ENCODE peak calls at places on chromosome 6, in eight cellular contexts. T, A, B, Y, I, U, K and V are unnamed samples.

GRCh38 chr6:89313006-89313405 is 2.1 kb downstream of the GABRR2 start:
- DNase-seq in T (peak), A (no peak), B (no peak), Y (no peak), I (peak), U (no peak), K (no peak), V (no peak)

GRCh38 chr6:5036309-5036708 is 32.5 kb upstream of the RPP40 start:
- DNase-seq in T (peak), A (no peak), B (no peak), Y (no peak), I (no peak), U (no peak), K (no peak), V (peak)

GRCh38 chr6:2245103-2245953 is at the start of gene GMDS:
- DNase-seq in T (peak), A (peak), B (peak), Y (peak), I (peak), U (peak), K (peak), V (peak)

GRCh38 chr6:36984581-36985383 is 1.2 kb downstream of the MTCH1 start:
- DNase-seq in T (peak), A (peak), B (no peak), Y (peak), I (no peak), U (peak), K (no peak), V (peak)

GRCh38 chr6:46974786-46975185 is 53.0 kb upstream of the ADGRF5 start:
- DNase-seq in T (no peak), A (no peak), B (no peak), Y (no peak), I (no peak), U (no peak), K (no peak), V (no peak)

GRCh38 chr6:158554611-158555361 is 5.1 kb upstream of the TMEM181 start:
- DNase-seq in T (no peak), A (no peak), B (no peak), Y (no peak), I (no peak), U (no peak), K (no peak), V (no peak)

GRCh38 chr6:41518118-41518517 is 28.1 kb upstream of the FOXP4 start:
- DNase-seq in T (no peak), A (no peak), B (no peak), Y (no peak), I (no peak), U (no peak), K (no peak), V (no peak)

GRCh38 chr6:41536884-41537347 is 9.3 kb upstream of the FOXP4 start:
- DNase-seq in T (no peak), A (peak), B (no peak), Y (no peak), I (no peak), U (no peak), K (no peak), V (peak)

GRCh38 chr6:44387346-44388134 is at the start of gene CDC5L:
- DNase-seq in T (peak), A (peak), B (peak), Y (peak), I (peak), U (peak), K (peak), V (peak)

GRCh38 chr6:137177611-137178010 is 4.2 kb upstream of the IL22RA2 start:
- DNase-seq in T (no peak), A (no peak), B (no peak), Y (no peak), I (no peak), U (no peak), K (no peak), V (no peak)

GRCh38 chr6:138593100-138593877 is 94.0 kb upstream of the NHSL1 start:
- DNase-seq in T (peak), A (peak), B (peak), Y (peak), I (peak), U (no peak), K (no peak), V (no peak)

GRCh38 chr6:33008944-33009861 is at the start of gene HLA-DOA:
- DNase-seq in T (peak), A (no peak), B (no peak), Y (peak), I (no peak), U (peak), K (no peak), V (peak)

GRCh38 chr6:132021552-132022375 is 70.6 kb upstream of the CCN2 start:
- DNase-seq in T (no peak), A (no peak), B (no peak), Y (no peak), I (no peak), U (no peak), K (no peak), V (no peak)

GRCh38 chr6:28587746-28588075 is 62.0 kb downstream of the GPX5 start:
- DNase-seq in T (no peak), A (no peak), B (no peak), Y (no peak), I (no peak), U (no peak), K (no peak), V (no peak)

GRCh38 chr6:38136547-38136946 is 317.0 kb downstream of the ZFAND3 start:
- DNase-seq in T (peak), A (no peak), B (peak), Y (no peak), I (no peak), U (no peak), K (no peak), V (no peak)

GRCh38 chr6:170136541-170137175 is 154.2 kb downstream of the DLL1 start:
- DNase-seq in T (no peak), A (no peak), B (peak), Y (no peak), I (no peak), U (no peak), K (no peak), V (no peak)

GRCh38 chr6:45710304-45710821 is 305.3 kb downstream of the CLIC5 start:
- DNase-seq in T (peak), A (no peak), B (peak), Y (no peak), I (no peak), U (peak), K (no peak), V (peak)

GRCh38 chr6:142960098-142960497 is 15.1 kb upstream of the HIVEP2 start:
- DNase-seq in T (peak), A (no peak), B (no peak), Y (no peak), I (peak), U (no peak), K (no peak), V (peak)

GRCh38 chr6:113326781-113327180 is 530.4 kb upstream of the MARCKS start:
- DNase-seq in T (no peak), A (no peak), B (no peak), Y (no peak), I (no peak), U (no peak), K (no peak), V (no peak)

GRCh38 chr6:82917346-82918064 is 148.1 kb downstream of the UBE3D start:
- DNase-seq in T (peak), A (no peak), B (no peak), Y (no peak), I (no peak), U (no peak), K (no peak), V (no peak)

GRCh38 chr6:133806358-133806757 is 82.6 kb upstream of the TCF21 start:
- DNase-seq in T (no peak), A (no peak), B (no peak), Y (no peak), I (no peak), U (no peak), K (no peak), V (no peak)

GRCh38 chr6:13302291-13302690 is 26.0 kb downstream of the TBC1D7 start:
- DNase-seq in T (no peak), A (no peak), B (peak), Y (no peak), I (no peak), U (no peak), K (peak), V (no peak)

GRCh38 chr6:45663181-45664180 is 285.7 kb upstream of the SUPT3H start:
- DNase-seq in T (peak), A (no peak), B (peak), Y (no peak), I (no peak), U (peak), K (peak), V (peak)

GRCh38 chr6:166925141-166925996 is 31.0 kb downstream of the RNASET2 start:
- DNase-seq in T (no peak), A (no peak), B (peak), Y (no peak), I (no peak), U (no peak), K (no peak), V (no peak)

GRCh38 chr6:82033631-82034211 is 213.8 kb downstream of the IBTK start:
- DNase-seq in T (no peak), A (peak), B (no peak), Y (no peak), I (no peak), U (no peak), K (no peak), V (no peak)

GRCh38 chr6:41638002-41638800 is at the start of gene MDFI:
- DNase-seq in T (peak), A (no peak), B (no peak), Y (no peak), I (no peak), U (no peak), K (no peak), V (peak)

GRCh38 chr6:53647437-53648094 is 18.0 kb downstream of the KLHL31 start:
- DNase-seq in T (no peak), A (no peak), B (no peak), Y (no peak), I (no peak), U (peak), K (no peak), V (no peak)